ENCODE peak calls at places on chromosomes 7 and 10, in eight cellular contexts. C, H, D, J, F, P, V and A are unnamed samples.

GRCh38 chr7:102129636-102130370 is 156.9 kb upstream of the SH2B2 start:
- DNase-seq in V (no peak), J (no peak), F (no peak), D (no peak), H (no peak), C (no peak), P (no peak), A (no peak)

GRCh38 chr7:29139796-29140195 is 6.5 kb downstream of the CPVL start:
- DNase-seq in J (no peak), V (no peak), F (no peak), H (no peak), P (no peak), C (no peak), D (no peak), A (no peak)

GRCh38 chr7:460374-461117 is 59.1 kb downstream of the PDGFA start:
- DNase-seq in P (no peak), J (peak; percentile 50), H (no peak), V (no peak), C (peak; percentile 46), F (no peak), D (peak; percentile 55), A (no peak)

GRCh38 chr10:128150045-128150493 is 23.8 kb upstream of the MKI67 start:
- DNase-seq in D (peak; percentile 91), V (peak; percentile 69), H (peak; percentile 79), J (peak; percentile 89), P (peak; percentile 66), F (peak; percentile 53), C (peak; percentile 78), A (peak; percentile 81)

GRCh38 chr7:9719303-9719702 is 1254.4 kb upstream of the PHF14 start:
- DNase-seq in V (no peak), P (no peak), H (no peak), D (no peak), J (no peak), F (no peak), C (no peak), A (no peak)

GRCh38 chr10:71230656-71231025 is 18.3 kb downstream of the UNC5B start:
- DNase-seq in V (no peak), J (no peak), F (no peak), H (no peak), D (no peak), C (no peak), P (no peak), A (no peak)

GRCh38 chr7:7719235-7719634 is 828 bp upstream of the RPA3 start:
- DNase-seq in P (peak; percentile 99), J (peak; percentile 95), C (no peak), H (no peak), F (no peak), D (no peak), V (no peak), A (no peak)

GRCh38 chr10:119395287-119396007 is 147.1 kb downstream of the RGS10 start:
- DNase-seq in F (peak; percentile 58), D (no peak), P (peak; percentile 74), V (no peak), C (peak; percentile 73), J (peak; percentile 75), H (no peak), A (no peak)

DNA sequence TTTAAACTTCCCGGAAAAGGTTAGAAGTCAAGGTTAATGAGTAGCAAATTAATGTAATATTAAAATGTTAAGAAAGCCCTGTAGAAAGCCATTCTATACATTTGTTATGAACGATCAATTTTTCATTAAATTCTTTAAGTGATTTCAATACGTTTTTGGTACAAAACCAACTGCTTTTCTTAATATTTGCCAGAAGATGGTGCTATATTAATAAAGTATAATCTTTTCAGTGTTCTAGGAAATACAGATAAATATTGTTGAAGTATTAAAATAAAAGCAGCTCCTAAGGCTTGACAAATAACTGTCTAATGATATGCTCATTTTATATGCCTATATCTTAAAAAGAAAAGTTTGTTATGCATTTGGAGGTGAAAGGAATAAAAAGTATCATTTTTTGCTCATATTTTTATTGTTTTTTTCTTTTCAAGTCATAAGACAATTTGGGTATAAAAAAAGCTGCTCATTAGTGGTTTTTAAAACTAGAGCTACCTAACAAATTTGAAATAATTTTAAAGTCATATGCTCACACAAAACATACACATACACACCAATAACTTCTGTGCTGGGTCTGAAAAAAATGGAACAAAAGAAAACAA is 130.3 kb upstream of the POT1 start:
- DNase-seq in D (no peak), V (no peak), C (no peak), H (no peak), F (no peak), J (peak; percentile 1), P (peak; percentile 39), A (no peak)
- TF ChIP-seq CTCF in D (peak; percentile 27), V (no peak), C (peak; percentile 25), H (peak; percentile 52), F (no peak), J (no peak), P (peak; percentile 17), A (peak; percentile 19)

GRCh38 chr10:86596266-86596665 is 58.1 kb upstream of the OPN4 start:
- DNase-seq in P (no peak), J (peak; percentile 64), D (no peak), V (no peak), F (no peak), H (no peak), C (no peak), A (no peak)

GRCh38 chr10:86594535-86594934 is 59.8 kb upstream of the OPN4 start:
- DNase-seq in C (no peak), F (no peak), P (peak; percentile 49), J (peak; percentile 90), H (no peak), V (no peak), D (no peak), A (no peak)

GRCh38 chr10:86591436-86591835 is 62.9 kb upstream of the OPN4 start:
- DNase-seq in V (no peak), F (no peak), D (no peak), C (no peak), J (no peak), P (no peak), H (no peak), A (no peak)

GRCh38 chr10:86595496-86595895 is 58.9 kb upstream of the OPN4 start:
- DNase-seq in P (no peak), H (no peak), F (no peak), J (no peak), C (no peak), D (no peak), V (no peak), A (no peak)

DNA sequence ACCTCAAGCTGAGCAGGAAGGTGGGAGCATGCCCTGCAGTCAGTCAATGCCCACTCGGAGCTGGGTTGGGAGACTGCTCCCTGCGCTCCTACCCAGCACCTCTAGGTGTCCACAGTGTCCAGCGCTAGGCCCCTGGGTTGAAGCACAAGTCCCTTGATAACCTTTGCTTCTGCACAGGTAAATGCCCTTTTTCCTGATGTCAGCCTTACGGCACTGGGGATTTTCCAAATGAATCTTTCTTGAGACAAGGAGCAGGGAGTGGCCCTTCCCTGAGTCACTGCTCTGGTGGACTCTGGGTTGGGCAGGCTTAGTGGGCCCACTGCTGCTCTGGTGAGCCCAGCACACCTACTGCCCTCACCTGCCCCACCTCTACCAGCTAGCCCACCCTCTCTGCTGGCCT is 61.9 kb upstream of the OPN4 start:
- DNase-seq in C (no peak), H (no peak), J (no peak), D (no peak), F (no peak), V (no peak), P (no peak), A (no peak)
- TF ChIP-seq CTCF in C (no peak), H (peak; percentile 45), J (no peak), D (no peak), F (no peak), V (no peak), P (no peak), A (no peak)

GRCh38 chr7:131117439-131117838 is 210.2 kb upstream of the MKLN1 start:
- DNase-seq in H (no peak), J (no peak), V (no peak), P (no peak), F (no peak), C (no peak), D (no peak), A (no peak)

GRCh38 chr7:131119381-131119780 is 208.3 kb upstream of the MKLN1 start:
- DNase-seq in V (no peak), F (no peak), J (no peak), D (no peak), H (no peak), P (no peak), C (no peak), A (no peak)

GRCh38 chr7:131123991-131124629 is 203.6 kb upstream of the MKLN1 start:
- DNase-seq in V (no peak), D (no peak), J (no peak), F (no peak), H (no peak), P (no peak), C (no peak), A (no peak)

GRCh38 chr7:131124867-131125266 is 202.8 kb upstream of the MKLN1 start:
- DNase-seq in P (no peak), V (no peak), C (no peak), H (no peak), D (no peak), F (no peak), J (no peak), A (no peak)

GRCh38 chr7:131122394-131122793 is 205.3 kb upstream of the MKLN1 start:
- DNase-seq in F (no peak), H (no peak), P (no peak), D (no peak), V (no peak), C (no peak), J (no peak), A (no peak)
- TF ChIP-seq CTCF in F (no peak), H (no peak), P (no peak), D (no peak), V (no peak), C (no peak), J (no peak), A (no peak)

GRCh38 chr10:123160311-123160980 is 6.2 kb downstream of the BUB3 start:
- DNase-seq in J (no peak), P (no peak), V (no peak), F (no peak), D (no peak), H (no peak), C (no peak), A (no peak)

GRCh38 chr10:123166618-123167017 is 12.4 kb downstream of the BUB3 start:
- DNase-seq in H (no peak), P (no peak), D (no peak), F (no peak), V (no peak), C (no peak), J (no peak), A (no peak)

GRCh38 chr10:123170961-123171360 is 16.8 kb downstream of the BUB3 start:
- DNase-seq in C (no peak), D (no peak), V (no peak), J (no peak), H (no peak), F (no peak), P (no peak), A (no peak)

DNA sequence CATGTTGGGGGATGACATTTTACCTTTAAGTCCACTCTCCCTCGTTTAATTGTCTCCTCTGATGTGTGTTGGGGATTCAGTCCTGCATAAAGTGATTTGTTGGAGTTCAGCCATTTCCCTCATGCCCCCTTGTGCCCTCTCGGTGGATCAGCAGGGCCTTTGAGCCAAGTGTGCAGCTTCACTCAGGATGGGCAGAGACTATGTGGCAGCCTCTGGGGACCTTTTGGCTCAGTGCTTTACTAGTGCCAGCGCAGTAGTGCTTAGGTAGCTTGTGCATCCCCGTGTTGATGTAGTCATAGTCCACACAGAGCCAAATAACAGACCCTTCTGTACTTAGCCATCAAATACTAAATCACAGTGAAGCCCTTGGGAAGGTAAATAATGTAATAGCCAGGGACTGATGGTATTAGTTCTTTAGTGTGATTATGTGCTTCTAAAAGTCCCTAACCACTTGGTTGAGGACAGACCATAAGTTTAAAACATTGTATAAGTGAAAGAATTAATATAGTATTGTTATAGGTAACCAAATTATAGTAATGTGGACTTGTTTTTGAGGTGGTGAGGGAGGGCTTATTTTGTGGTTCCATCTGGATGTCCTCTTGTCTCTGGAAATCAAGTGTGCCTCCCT is 11.4 kb downstream of the BUB3 start:
- DNase-seq in V (no peak), H (no peak), P (no peak), C (no peak), J (no peak), F (no peak), D (no peak), A (no peak)
- TF ChIP-seq CTCF in V (no peak), H (peak; percentile 6), P (no peak), C (no peak), J (no peak), F (no peak), D (no peak), A (no peak)